ENCODE peak calls at places on chromosomes 6 and 20, in five cellular contexts. One of them, this sample, is unnamed. For H3K4me1, the result is how much of the 10 kb centered on the place peaks cover.

GRCh38 chr20:41340327-41341055 is at the start of gene LPIN3:
- DNase-seq in gastrocnemius medialis: peak
- DNase-seq in body of pancreas: peak
- DNase-seq in tibial nerve: peak
- DNase-seq in stomach: peak
- DNase-seq in this sample: peak

GRCh38 chr20:49909499-49910339 is 5.6 kb downstream of the SPATA2 start:
- DNase-seq in gastrocnemius medialis: peak
- DNase-seq in body of pancreas: no peak
- DNase-seq in tibial nerve: no peak
- DNase-seq in stomach: no peak
- DNase-seq in this sample: no peak

GRCh38 chr6:46062312-46062711 is 46.7 kb upstream of the CLIC5 start:
- DNase-seq in gastrocnemius medialis: no peak
- DNase-seq in body of pancreas: peak
- DNase-seq in tibial nerve: no peak
- DNase-seq in stomach: no peak
- DNase-seq in this sample: no peak

GRCh38 chr6:146582857-146583256 is 15.9 kb upstream of the ADGB start:
- DNase-seq in gastrocnemius medialis: peak
- DNase-seq in body of pancreas: no peak
- DNase-seq in tibial nerve: peak
- DNase-seq in stomach: peak
- DNase-seq in this sample: no peak

GRCh38 chr6:161010418-161010817 is 18.8 kb downstream of the MAP3K4 start:
- DNase-seq in gastrocnemius medialis: no peak
- DNase-seq in body of pancreas: no peak
- DNase-seq in tibial nerve: no peak
- DNase-seq in stomach: no peak
- DNase-seq in this sample: no peak

GRCh38 chr20:53736757-53737403 is 143.2 kb upstream of the ZNF217 start:
- DNase-seq in gastrocnemius medialis: no peak
- DNase-seq in body of pancreas: no peak
- DNase-seq in tibial nerve: no peak
- DNase-seq in stomach: no peak
- DNase-seq in this sample: no peak

GRCh38 chr6:7155871-7156579 is 48.3 kb downstream of the RREB1 start:
- DNase-seq in gastrocnemius medialis: no peak
- DNase-seq in body of pancreas: no peak
- DNase-seq in tibial nerve: no peak
- DNase-seq in stomach: no peak
- DNase-seq in this sample: no peak

GRCh38 chr6:135438907-135439535 is 58.5 kb downstream of the AHI1 start:
- DNase-seq in gastrocnemius medialis: no peak
- DNase-seq in body of pancreas: no peak
- DNase-seq in tibial nerve: no peak
- DNase-seq in stomach: no peak
- DNase-seq in this sample: no peak

GRCh38 chr6:139982652-139983051 is 608.2 kb upstream of the CITED2 start:
- DNase-seq in gastrocnemius medialis: no peak
- DNase-seq in body of pancreas: no peak
- DNase-seq in tibial nerve: no peak
- DNase-seq in stomach: no peak
- DNase-seq in this sample: no peak

GRCh38 chr6:32954983-32955802 is 2.3 kb upstream of the HLA-DMA start:
- DNase-seq in gastrocnemius medialis: no peak
- DNase-seq in body of pancreas: peak
- DNase-seq in tibial nerve: no peak
- DNase-seq in stomach: peak
- DNase-seq in this sample: no peak

GRCh38 chr20:44032583-44033138 is 118.0 kb downstream of the TOX2 start:
- DNase-seq in gastrocnemius medialis: no peak
- DNase-seq in body of pancreas: no peak
- DNase-seq in tibial nerve: no peak
- DNase-seq in stomach: no peak
- DNase-seq in this sample: no peak

GRCh38 chr20:373171-373890 is 7.2 kb upstream of the TRIB3 start:
- DNase-seq in gastrocnemius medialis: no peak
- DNase-seq in body of pancreas: no peak
- DNase-seq in tibial nerve: no peak
- DNase-seq in stomach: no peak
- DNase-seq in this sample: no peak

GRCh38 chr20:36314734-36315544 is 8.8 kb downstream of the DLGAP4 start:
- DNase-seq in gastrocnemius medialis: no peak
- DNase-seq in body of pancreas: no peak
- DNase-seq in tibial nerve: no peak
- DNase-seq in stomach: no peak
- DNase-seq in this sample: no peak

GRCh38 chr20:63822276-63822696 is 8.8 kb downstream of the ZBTB46 start:
- DNase-seq in gastrocnemius medialis: no peak
- DNase-seq in body of pancreas: no peak
- DNase-seq in tibial nerve: no peak
- DNase-seq in stomach: no peak
- DNase-seq in this sample: no peak

GRCh38 chr6:111524252-111524651 is 41.2 kb upstream of the REV3L start:
- DNase-seq in gastrocnemius medialis: no peak
- DNase-seq in body of pancreas: no peak
- DNase-seq in tibial nerve: no peak
- DNase-seq in stomach: no peak
- DNase-seq in this sample: no peak

GRCh38 chr20:6164421-6165341 is 41.9 kb upstream of the FERMT1 start:
- DNase-seq in gastrocnemius medialis: peak
- DNase-seq in body of pancreas: no peak
- DNase-seq in tibial nerve: no peak
- DNase-seq in stomach: no peak
- DNase-seq in this sample: peak

GRCh38 chr20:44219791-44220190 is 9.2 kb upstream of the OSER1 start:
- DNase-seq in gastrocnemius medialis: no peak
- DNase-seq in body of pancreas: no peak
- DNase-seq in tibial nerve: no peak
- DNase-seq in stomach: no peak
- DNase-seq in this sample: no peak

GRCh38 chr6:136550045-136550329 is 235 bp downstream of the MAP7 start:
- DNase-seq in gastrocnemius medialis: no peak
- DNase-seq in body of pancreas: no peak
- DNase-seq in tibial nerve: no peak
- DNase-seq in stomach: no peak
- DNase-seq in this sample: peak

GRCh38 chr6:21228411-21228810 is 365.1 kb upstream of the SOX4 start:
- DNase-seq in gastrocnemius medialis: no peak
- DNase-seq in body of pancreas: no peak
- DNase-seq in tibial nerve: no peak
- DNase-seq in stomach: no peak
- DNase-seq in this sample: no peak

GRCh38 chr20:47534405-47534804 is 32.7 kb downstream of the NCOA3 start:
- DNase-seq in gastrocnemius medialis: no peak
- DNase-seq in body of pancreas: no peak
- DNase-seq in tibial nerve: no peak
- DNase-seq in stomach: no peak
- DNase-seq in this sample: no peak

GRCh38 chr20:47533518-47534062 is 31.9 kb downstream of the NCOA3 start:
- DNase-seq in gastrocnemius medialis: no peak
- DNase-seq in body of pancreas: no peak
- DNase-seq in tibial nerve: no peak
- DNase-seq in stomach: no peak
- DNase-seq in this sample: no peak

GRCh38 chr20:47532002-47532401 is 30.3 kb downstream of the NCOA3 start:
- DNase-seq in gastrocnemius medialis: no peak
- DNase-seq in body of pancreas: no peak
- DNase-seq in tibial nerve: no peak
- DNase-seq in stomach: no peak
- DNase-seq in this sample: no peak

GRCh38 chr20:47535994-47536393 is 34.3 kb downstream of the NCOA3 start:
- DNase-seq in gastrocnemius medialis: no peak
- DNase-seq in body of pancreas: no peak
- DNase-seq in tibial nerve: no peak
- DNase-seq in stomach: no peak
- DNase-seq in this sample: no peak

GRCh38 chr20:47535088-47535487 is 33.4 kb downstream of the NCOA3 start:
- DNase-seq in gastrocnemius medialis: no peak
- DNase-seq in body of pancreas: no peak
- DNase-seq in tibial nerve: no peak
- DNase-seq in stomach: no peak
- DNase-seq in this sample: no peak
- TF ChIP-seq CTCF in gastrocnemius medialis: no peak
- TF ChIP-seq CTCF in body of pancreas: no peak
- TF ChIP-seq CTCF in tibial nerve: no peak
- TF ChIP-seq CTCF in stomach: no peak
- TF ChIP-seq CTCF in this sample: no peak

GRCh38 chr6:154890874-154891273 is 104.2 kb upstream of the TIAM2 start:
- DNase-seq in gastrocnemius medialis: no peak
- DNase-seq in body of pancreas: no peak
- DNase-seq in tibial nerve: no peak
- DNase-seq in stomach: no peak
- DNase-seq in this sample: no peak
- TF ChIP-seq POLR2A in gastrocnemius medialis: no peak
- TF ChIP-seq POLR2A in body of pancreas: no peak
- TF ChIP-seq POLR2A in tibial nerve: no peak
- TF ChIP-seq POLR2A in stomach: no peak
- TF ChIP-seq POLR2A in this sample: no peak

GRCh38 chr6:3229566-3230274 is 2.3 kb upstream of the TUBB2B start:
- DNase-seq in gastrocnemius medialis: no peak
- DNase-seq in body of pancreas: no peak
- DNase-seq in tibial nerve: no peak
- DNase-seq in stomach: no peak
- DNase-seq in this sample: no peak

GRCh38 chr6:3232017-3232838 is 4.8 kb upstream of the TUBB2B start:
- DNase-seq in gastrocnemius medialis: no peak
- DNase-seq in body of pancreas: no peak
- DNase-seq in tibial nerve: no peak
- DNase-seq in stomach: no peak
- DNase-seq in this sample: no peak

GRCh38 chr6:3230275-3231212 is 3.1 kb upstream of the TUBB2B start:
- DNase-seq in gastrocnemius medialis: no peak
- DNase-seq in body of pancreas: no peak
- DNase-seq in tibial nerve: no peak
- DNase-seq in stomach: no peak
- DNase-seq in this sample: no peak

GRCh38 chr6:3233321-3233720 is 5.9 kb upstream of the TUBB2B start:
- DNase-seq in gastrocnemius medialis: no peak
- DNase-seq in body of pancreas: no peak
- DNase-seq in tibial nerve: no peak
- DNase-seq in stomach: no peak
- DNase-seq in this sample: no peak

GRCh38 chr6:3231213-3232016 is 4.0 kb upstream of the TUBB2B start:
- DNase-seq in gastrocnemius medialis: peak
- DNase-seq in body of pancreas: peak
- DNase-seq in tibial nerve: peak
- DNase-seq in stomach: peak
- DNase-seq in this sample: peak
- H3K4me1 ChIP-seq in gastrocnemius medialis: under half
- H3K4me1 ChIP-seq in body of pancreas: half or more
- H3K4me1 ChIP-seq in tibial nerve: half or more
- H3K4me1 ChIP-seq in stomach: half or more
- H3K4me1 ChIP-seq in this sample: under half

GRCh38 chr6:38897507-38897906 is 151.1 kb upstream of the GLP1R start:
- DNase-seq in gastrocnemius medialis: no peak
- DNase-seq in body of pancreas: no peak
- DNase-seq in tibial nerve: no peak
- DNase-seq in stomach: no peak
- DNase-seq in this sample: no peak
- TF ChIP-seq CTCF in gastrocnemius medialis: no peak
- TF ChIP-seq CTCF in body of pancreas: no peak
- TF ChIP-seq CTCF in tibial nerve: no peak
- TF ChIP-seq CTCF in stomach: no peak
- TF ChIP-seq CTCF in this sample: no peak

GRCh38 chr6:41071501-41071922 is 644 bp downstream of the OARD1 start:
- DNase-seq in gastrocnemius medialis: no peak
- DNase-seq in body of pancreas: no peak
- DNase-seq in tibial nerve: no peak
- DNase-seq in stomach: no peak
- DNase-seq in this sample: no peak
- TF ChIP-seq POLR2A in gastrocnemius medialis: no peak
- TF ChIP-seq POLR2A in body of pancreas: no peak
- TF ChIP-seq POLR2A in tibial nerve: no peak
- TF ChIP-seq POLR2A in stomach: no peak
- TF ChIP-seq POLR2A in this sample: no peak

DNA sequence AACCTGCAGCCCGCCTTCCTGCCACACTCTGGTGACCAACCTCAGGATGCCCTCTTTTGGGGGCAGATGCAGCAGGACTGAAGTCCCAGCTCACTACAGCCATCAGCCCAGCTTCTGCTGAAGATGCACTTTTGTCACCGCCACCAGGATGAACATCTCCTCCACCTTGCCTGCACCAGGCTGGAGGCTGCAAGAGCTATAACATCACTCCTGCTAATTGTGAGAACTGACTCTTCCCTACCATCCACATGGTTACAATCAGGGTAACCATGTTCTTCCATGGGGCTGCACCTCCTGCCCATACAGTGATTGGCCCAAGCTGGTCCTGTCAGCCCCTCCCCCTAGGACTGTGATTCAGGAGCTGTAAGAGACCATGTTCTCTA is 2.0 kb upstream of the ACTL10 start:
- DNase-seq in gastrocnemius medialis: no peak
- DNase-seq in body of pancreas: no peak
- DNase-seq in tibial nerve: no peak
- DNase-seq in stomach: no peak
- DNase-seq in this sample: no peak
- H3K4me1 ChIP-seq in gastrocnemius medialis: under half
- H3K4me1 ChIP-seq in body of pancreas: under half
- H3K4me1 ChIP-seq in tibial nerve: under half
- H3K4me1 ChIP-seq in stomach: half or more
- H3K4me1 ChIP-seq in this sample: under half

GRCh38 chr6:142510217-142510616 is 208.4 kb downstream of the ADGRG6 start:
- DNase-seq in gastrocnemius medialis: no peak
- DNase-seq in body of pancreas: no peak
- DNase-seq in tibial nerve: no peak
- DNase-seq in stomach: no peak
- DNase-seq in this sample: no peak
- TF ChIP-seq CTCF in gastrocnemius medialis: no peak
- TF ChIP-seq CTCF in body of pancreas: no peak
- TF ChIP-seq CTCF in tibial nerve: no peak
- TF ChIP-seq CTCF in stomach: no peak
- TF ChIP-seq CTCF in this sample: no peak

GRCh38 chr20:23086056-23086551 is at the start of gene CD93:
- DNase-seq in gastrocnemius medialis: no peak
- DNase-seq in body of pancreas: no peak
- DNase-seq in tibial nerve: no peak
- DNase-seq in stomach: no peak
- DNase-seq in this sample: peak
- TF ChIP-seq POLR2A in gastrocnemius medialis: peak
- TF ChIP-seq POLR2A in body of pancreas: no peak
- TF ChIP-seq POLR2A in tibial nerve: no peak
- TF ChIP-seq POLR2A in stomach: no peak
- TF ChIP-seq POLR2A in this sample: peak

DNA sequence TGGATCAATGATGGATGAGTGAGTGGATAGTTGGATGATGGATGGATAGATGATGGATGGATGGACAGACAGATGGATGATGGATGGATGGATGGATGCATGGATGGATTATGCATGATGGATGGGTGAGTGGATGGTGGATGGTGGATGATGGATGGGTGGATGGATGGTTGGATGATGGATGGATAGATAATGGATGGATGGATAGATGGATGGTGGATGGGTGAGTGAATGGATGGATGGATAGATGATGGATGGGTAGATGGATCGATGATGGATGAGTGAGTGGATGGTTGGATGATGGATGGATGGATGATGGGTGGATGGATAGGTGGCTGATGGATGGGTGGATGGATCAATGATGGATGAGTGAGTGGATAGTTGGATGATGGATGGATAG is 176.0 kb downstream of the TAF4 start:
- DNase-seq in gastrocnemius medialis: no peak
- DNase-seq in body of pancreas: no peak
- DNase-seq in tibial nerve: no peak
- DNase-seq in stomach: no peak
- DNase-seq in this sample: no peak
- H3K4me1 ChIP-seq in gastrocnemius medialis: under half
- H3K4me1 ChIP-seq in body of pancreas: under half
- H3K4me1 ChIP-seq in tibial nerve: under half
- H3K4me1 ChIP-seq in stomach: under half
- H3K4me1 ChIP-seq in this sample: under half